ENCODE peak calls at places on chromosomes 12 and 14, in nine cellular contexts. One of them, this sample, is unnamed.

GRCh38 chr14:52241102-52241793 is 26.2 kb upstream of the PTGDR start:
- DNase-seq in transverse colon: no peak
- DNase-seq in sigmoid colon: no peak
- DNase-seq in prostate gland: no peak
- DNase-seq in breast epithelium: no peak
- DNase-seq in K562: no peak
- DNase-seq in endothelial cell of umbilical vein: no peak
- DNase-seq in upper lobe of left lung: no peak
- DNase-seq in H1: no peak
- DNase-seq in this sample: no peak

GRCh38 chr14:51547260-51547659 is 104.5 kb upstream of the FRMD6 start:
- DNase-seq in K562: no peak
- DNase-seq in breast epithelium: no peak
- DNase-seq in upper lobe of left lung: no peak
- DNase-seq in endothelial cell of umbilical vein: peak
- DNase-seq in sigmoid colon: peak
- DNase-seq in transverse colon: peak
- DNase-seq in H1: no peak
- DNase-seq in prostate gland: peak
- DNase-seq in this sample: no peak

GRCh38 chr12:50825372-50825838 is 17.3 kb upstream of the TMPRSS12 start:
- DNase-seq in H1: no peak
- DNase-seq in prostate gland: peak
- DNase-seq in breast epithelium: no peak
- DNase-seq in sigmoid colon: no peak
- DNase-seq in K562: peak
- DNase-seq in upper lobe of left lung: no peak
- DNase-seq in endothelial cell of umbilical vein: peak
- DNase-seq in transverse colon: no peak
- DNase-seq in this sample: no peak

GRCh38 chr12:2820432-2820831 is 8.0 kb downstream of the ITFG2 start:
- DNase-seq in K562: no peak
- DNase-seq in H1: no peak
- DNase-seq in sigmoid colon: no peak
- DNase-seq in transverse colon: no peak
- DNase-seq in prostate gland: no peak
- DNase-seq in breast epithelium: no peak
- DNase-seq in endothelial cell of umbilical vein: no peak
- DNase-seq in upper lobe of left lung: no peak
- DNase-seq in this sample: no peak

GRCh38 chr14:57189070-57189469 is 79.6 kb downstream of the EXOC5 start:
- DNase-seq in breast epithelium: no peak
- DNase-seq in transverse colon: no peak
- DNase-seq in prostate gland: no peak
- DNase-seq in endothelial cell of umbilical vein: no peak
- DNase-seq in H1: no peak
- DNase-seq in upper lobe of left lung: no peak
- DNase-seq in K562: peak
- DNase-seq in sigmoid colon: no peak
- DNase-seq in this sample: no peak

GRCh38 chr14:77189479-77189878 is 7.9 kb downstream of the TMEM63C start:
- DNase-seq in H1: no peak
- DNase-seq in breast epithelium: no peak
- DNase-seq in prostate gland: no peak
- DNase-seq in sigmoid colon: peak
- DNase-seq in endothelial cell of umbilical vein: no peak
- DNase-seq in upper lobe of left lung: no peak
- DNase-seq in K562: no peak
- DNase-seq in transverse colon: no peak
- DNase-seq in this sample: peak

GRCh38 chr14:68846466-68846865 is 53.6 kb upstream of the ZFP36L1 start:
- DNase-seq in breast epithelium: no peak
- DNase-seq in upper lobe of left lung: no peak
- DNase-seq in sigmoid colon: no peak
- DNase-seq in H1: no peak
- DNase-seq in endothelial cell of umbilical vein: no peak
- DNase-seq in K562: no peak
- DNase-seq in transverse colon: no peak
- DNase-seq in prostate gland: no peak
- DNase-seq in this sample: no peak

GRCh38 chr12:51217133-51217967 is 512 bp downstream of the POU6F1 start:
- DNase-seq in endothelial cell of umbilical vein: peak
- DNase-seq in prostate gland: peak
- DNase-seq in K562: peak
- DNase-seq in H1: peak
- DNase-seq in upper lobe of left lung: peak
- DNase-seq in sigmoid colon: peak
- DNase-seq in breast epithelium: peak
- DNase-seq in transverse colon: peak
- DNase-seq in this sample: peak

GRCh38 chr14:54486685-54487084 is 2.1 kb downstream of the GMFB start:
- DNase-seq in sigmoid colon: no peak
- DNase-seq in endothelial cell of umbilical vein: no peak
- DNase-seq in H1: no peak
- DNase-seq in breast epithelium: no peak
- DNase-seq in K562: peak
- DNase-seq in prostate gland: no peak
- DNase-seq in upper lobe of left lung: no peak
- DNase-seq in transverse colon: no peak
- DNase-seq in this sample: no peak

GRCh38 chr14:69400154-69400553 is 1.7 kb downstream of the SLC39A9 start:
- DNase-seq in endothelial cell of umbilical vein: no peak
- DNase-seq in breast epithelium: no peak
- DNase-seq in K562: no peak
- DNase-seq in H1: no peak
- DNase-seq in prostate gland: no peak
- DNase-seq in upper lobe of left lung: no peak
- DNase-seq in transverse colon: no peak
- DNase-seq in sigmoid colon: no peak
- DNase-seq in this sample: no peak

GRCh38 chr12:65607271-65607880 is 216.9 kb upstream of the HMGA2 start:
- DNase-seq in endothelial cell of umbilical vein: peak
- DNase-seq in H1: no peak
- DNase-seq in sigmoid colon: no peak
- DNase-seq in upper lobe of left lung: no peak
- DNase-seq in transverse colon: no peak
- DNase-seq in K562: no peak
- DNase-seq in breast epithelium: peak
- DNase-seq in prostate gland: peak
- DNase-seq in this sample: peak

DNA sequence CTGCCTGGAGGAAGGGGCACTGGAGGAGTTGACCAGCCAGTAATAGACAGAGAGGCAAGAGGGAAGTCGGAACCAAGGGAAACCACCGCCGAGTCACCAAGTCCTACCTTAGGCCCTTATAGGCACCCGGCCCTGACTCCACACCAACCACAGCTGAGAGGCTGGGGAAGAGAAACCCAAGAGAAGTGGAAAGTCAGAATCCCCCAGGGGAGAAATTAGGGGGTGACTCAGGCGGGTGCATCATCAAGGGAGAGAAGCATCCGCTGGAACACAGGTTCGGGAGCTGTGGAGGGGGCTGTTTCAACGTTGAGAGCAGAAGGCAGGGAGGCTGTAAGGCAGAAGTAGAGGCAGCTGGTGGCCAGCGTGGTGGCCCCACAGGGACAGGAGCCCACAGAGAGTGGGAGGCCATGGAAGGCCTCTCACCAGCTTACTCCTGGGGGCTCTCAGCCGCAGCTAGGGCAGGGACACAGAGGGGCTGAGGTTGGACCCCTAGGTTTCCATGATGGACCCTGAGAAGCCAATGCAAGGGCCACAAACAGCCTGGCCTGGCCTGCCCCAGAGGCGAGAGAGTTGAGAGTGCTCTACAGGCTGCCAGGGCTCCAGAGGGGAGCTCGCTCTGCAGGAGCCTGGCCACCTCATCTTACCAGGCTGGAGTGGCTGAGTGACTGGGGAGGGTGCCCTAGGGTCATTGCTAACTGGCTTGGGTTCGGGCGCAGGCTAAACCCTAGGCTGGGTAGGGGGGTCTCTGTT is 1.4 kb upstream of the TRMT61A start:
- DNase-seq in sigmoid colon: no peak
- DNase-seq in prostate gland: no peak
- DNase-seq in K562: no peak
- DNase-seq in breast epithelium: no peak
- DNase-seq in transverse colon: peak
- DNase-seq in H1: no peak
- DNase-seq in upper lobe of left lung: peak
- DNase-seq in endothelial cell of umbilical vein: no peak
- DNase-seq in this sample: no peak
- TF ChIP-seq POLR2AphosphoS5 in sigmoid colon: no peak
- TF ChIP-seq POLR2AphosphoS5 in prostate gland: no peak
- TF ChIP-seq POLR2AphosphoS5 in K562: no peak
- TF ChIP-seq POLR2AphosphoS5 in breast epithelium: no peak
- TF ChIP-seq POLR2AphosphoS5 in transverse colon: no peak
- TF ChIP-seq POLR2AphosphoS5 in H1: no peak
- TF ChIP-seq POLR2AphosphoS5 in upper lobe of left lung: no peak
- TF ChIP-seq POLR2AphosphoS5 in endothelial cell of umbilical vein: no peak
- TF ChIP-seq POLR2AphosphoS5 in this sample: no peak

GRCh38 chr14:92572050-92572449 is 58.5 kb downstream of the RIN3 start:
- DNase-seq in K562: no peak
- DNase-seq in H1: no peak
- DNase-seq in breast epithelium: no peak
- DNase-seq in sigmoid colon: peak
- DNase-seq in prostate gland: no peak
- DNase-seq in transverse colon: no peak
- DNase-seq in endothelial cell of umbilical vein: no peak
- DNase-seq in upper lobe of left lung: peak
- DNase-seq in this sample: no peak

GRCh38 chr14:92570863-92571262 is 57.3 kb downstream of the RIN3 start:
- DNase-seq in endothelial cell of umbilical vein: no peak
- DNase-seq in prostate gland: no peak
- DNase-seq in breast epithelium: no peak
- DNase-seq in upper lobe of left lung: no peak
- DNase-seq in H1: no peak
- DNase-seq in sigmoid colon: peak
- DNase-seq in K562: no peak
- DNase-seq in transverse colon: peak
- DNase-seq in this sample: no peak

GRCh38 chr14:92567173-92567725 is 53.7 kb downstream of the RIN3 start:
- DNase-seq in breast epithelium: no peak
- DNase-seq in upper lobe of left lung: no peak
- DNase-seq in sigmoid colon: no peak
- DNase-seq in prostate gland: no peak
- DNase-seq in transverse colon: no peak
- DNase-seq in H1: no peak
- DNase-seq in K562: no peak
- DNase-seq in endothelial cell of umbilical vein: no peak
- DNase-seq in this sample: no peak

GRCh38 chr14:92565718-92566115 is 52.1 kb downstream of the RIN3 start:
- DNase-seq in H1: no peak
- DNase-seq in breast epithelium: no peak
- DNase-seq in K562: no peak
- DNase-seq in transverse colon: no peak
- DNase-seq in upper lobe of left lung: no peak
- DNase-seq in prostate gland: no peak
- DNase-seq in endothelial cell of umbilical vein: no peak
- DNase-seq in sigmoid colon: no peak
- DNase-seq in this sample: no peak

DNA sequence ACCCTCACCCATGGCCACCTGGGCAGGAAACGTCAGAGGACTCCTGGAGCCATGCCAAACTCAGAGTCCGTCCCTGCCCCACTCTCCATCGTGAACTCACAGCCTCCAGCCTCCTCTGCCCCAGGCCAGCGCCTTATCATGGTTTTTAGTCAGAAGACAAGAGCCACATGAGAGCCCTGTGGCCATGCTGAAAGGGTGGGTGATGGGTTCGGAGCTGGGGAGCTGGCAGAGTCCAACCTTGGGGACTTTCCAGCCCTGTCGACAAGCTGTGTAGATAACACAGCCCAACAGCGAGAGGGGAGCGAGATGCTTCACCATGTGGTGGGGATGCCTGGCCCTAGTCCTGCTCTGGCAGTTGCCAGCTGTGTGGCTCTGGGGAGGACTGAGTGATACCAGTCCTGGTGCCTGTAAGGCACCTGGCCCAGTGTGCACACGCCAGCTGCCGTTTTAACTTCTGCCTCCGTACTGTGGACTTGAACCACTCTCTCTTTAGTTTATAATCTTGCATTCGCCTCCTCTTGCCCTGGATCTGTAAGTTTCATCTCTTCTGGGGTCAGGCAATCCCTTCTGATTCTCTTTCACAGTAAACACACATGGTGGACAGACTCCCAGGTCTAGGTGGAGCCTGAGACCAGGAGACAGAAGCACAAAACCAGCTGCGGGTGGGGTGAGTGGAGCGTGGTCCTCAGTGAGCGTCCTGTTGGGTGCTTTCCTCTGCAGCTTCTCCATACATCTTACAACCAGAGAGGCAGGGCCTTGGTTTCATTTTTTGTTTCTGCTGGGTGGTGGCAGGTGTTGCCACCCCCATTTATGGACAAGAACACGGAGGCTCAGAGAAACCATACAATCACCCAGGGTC is 55.3 kb downstream of the RIN3 start:
- DNase-seq in sigmoid colon: peak
- DNase-seq in prostate gland: no peak
- DNase-seq in breast epithelium: no peak
- DNase-seq in transverse colon: no peak
- DNase-seq in endothelial cell of umbilical vein: no peak
- DNase-seq in upper lobe of left lung: no peak
- DNase-seq in H1: no peak
- DNase-seq in K562: no peak
- DNase-seq in this sample: no peak
- TF ChIP-seq CTCF in sigmoid colon: no peak
- TF ChIP-seq CTCF in prostate gland: no peak
- TF ChIP-seq CTCF in breast epithelium: no peak
- TF ChIP-seq CTCF in transverse colon: no peak
- TF ChIP-seq CTCF in endothelial cell of umbilical vein: no peak
- TF ChIP-seq CTCF in upper lobe of left lung: no peak
- TF ChIP-seq CTCF in H1: no peak
- TF ChIP-seq CTCF in K562: no peak
- TF ChIP-seq CTCF in this sample: no peak

GRCh38 chr12:1797011-1797901 is 23.1 kb upstream of the LRTM2 start:
- DNase-seq in prostate gland: no peak
- DNase-seq in upper lobe of left lung: peak
- DNase-seq in breast epithelium: no peak
- DNase-seq in K562: no peak
- DNase-seq in transverse colon: peak
- DNase-seq in sigmoid colon: peak
- DNase-seq in H1: peak
- DNase-seq in endothelial cell of umbilical vein: no peak
- DNase-seq in this sample: peak
- TF ChIP-seq POLR2A in prostate gland: peak
- TF ChIP-seq POLR2A in upper lobe of left lung: peak
- TF ChIP-seq POLR2A in breast epithelium: peak
- TF ChIP-seq POLR2A in K562: no peak
- TF ChIP-seq POLR2A in transverse colon: peak
- TF ChIP-seq POLR2A in sigmoid colon: no peak
- TF ChIP-seq POLR2A in H1: no peak
- TF ChIP-seq POLR2A in endothelial cell of umbilical vein: no peak
- TF ChIP-seq POLR2A in this sample: no peak

DNA sequence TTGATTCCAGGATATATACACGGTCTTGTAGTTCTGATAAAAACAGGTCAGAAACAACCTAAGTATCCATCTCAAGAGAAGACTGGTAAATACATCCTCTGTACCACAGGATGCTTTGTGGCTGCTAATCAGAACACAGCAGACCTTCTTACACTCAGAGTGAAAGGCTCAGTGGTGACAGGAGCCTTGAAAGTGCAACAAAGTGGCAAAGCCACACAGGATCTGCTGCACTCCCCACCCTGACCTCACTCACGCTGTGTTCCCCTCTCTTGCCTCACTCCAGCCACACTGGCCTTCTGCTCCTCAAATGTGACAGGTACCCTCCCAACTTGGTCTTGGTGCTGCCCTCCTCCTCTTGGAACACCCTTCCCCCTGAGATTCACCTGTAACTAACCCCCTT is 98.1 kb upstream of the GRIP1 start:
- DNase-seq in transverse colon: no peak
- DNase-seq in H1: no peak
- DNase-seq in prostate gland: no peak
- DNase-seq in upper lobe of left lung: no peak
- DNase-seq in K562: no peak
- DNase-seq in endothelial cell of umbilical vein: no peak
- DNase-seq in breast epithelium: no peak
- DNase-seq in sigmoid colon: no peak
- DNase-seq in this sample: no peak
- TF ChIP-seq POLR2AphosphoS5 in transverse colon: no peak
- TF ChIP-seq POLR2AphosphoS5 in H1: no peak
- TF ChIP-seq POLR2AphosphoS5 in prostate gland: no peak
- TF ChIP-seq POLR2AphosphoS5 in upper lobe of left lung: no peak
- TF ChIP-seq POLR2AphosphoS5 in K562: no peak
- TF ChIP-seq POLR2AphosphoS5 in endothelial cell of umbilical vein: no peak
- TF ChIP-seq POLR2AphosphoS5 in breast epithelium: no peak
- TF ChIP-seq POLR2AphosphoS5 in sigmoid colon: no peak
- TF ChIP-seq POLR2AphosphoS5 in this sample: no peak

This sample was measured in stomach.